ENCODE peak calls at places on chromosomes 12 and 14, in five cellular contexts. F is AG08396, P is KBM-7, R is choroid plexus epithelial cell, N is Right ventricle myocardium superior. U is an unnamed sample.

GRCh38 chr12:33488036-33488435 is 48.4 kb upstream of the SYT10 start:
- DNase-seq in F (no peak), P (no peak), R (no peak), N (no peak), U (no peak)

GRCh38 chr12:32083489-32083888 is 23.2 kb upstream of the BICD1 start:
- DNase-seq in F (peak), P (no peak), R (peak), N (no peak), U (no peak)

GRCh38 chr12:52835271-52836041 is 1.3 kb upstream of the KRT79 start:
- DNase-seq in F (no peak), P (no peak), R (no peak), N (no peak), U (peak)

GRCh38 chr14:59343585-59343984 is 121.6 kb downstream of the GPR135 start:
- DNase-seq in F (no peak), P (no peak), R (no peak), N (no peak), U (peak)

GRCh38 chr12:122422769-122423257 is 344 bp upstream of the CLIP1 start:
- DNase-seq in F (peak), P (peak), R (peak), N (no peak), U (peak)

GRCh38 chr14:77403798-77404197 is 19.5 kb downstream of the NOXRED1 start:
- DNase-seq in F (no peak), P (no peak), R (no peak), N (no peak), U (no peak)

GRCh38 chr12:56634242-56634836 is 4.2 kb upstream of the BAZ2A start:
- DNase-seq in F (no peak), P (peak), R (peak), N (peak), U (no peak)

GRCh38 chr12:88579941-88580871 is at the start of gene KITLG:
- DNase-seq in F (peak), P (peak), R (peak), N (peak), U (peak)

GRCh38 chr14:94180655-94181271 is 6.6 kb downstream of the PPP4R4 start:
- DNase-seq in F (no peak), P (peak), R (peak), N (no peak), U (no peak)

U was measured in aorta.